ENCODE peak calls at places on chromosome 13, in five cellular contexts. K is tibial nerve, X is foreskin keratinocyte, P is H9, E is endothelial cell of umbilical vein. B is an unnamed sample.

GRCh38 chr13:27425151-27425917 is 915 bp downstream of the GTF3A start:
- DNase-seq in E (no peak), P (no peak), K (no peak), X (no peak), B (no peak)

GRCh38 chr13:84896128-84896527 is 903.1 kb downstream of the SLITRK6 start:
- DNase-seq in P (no peak), X (peak), E (peak), K (no peak), B (peak)

GRCh38 chr13:110818747-110819146 is 96.1 kb downstream of the ANKRD10 start:
- DNase-seq in X (no peak), K (no peak), E (no peak), P (no peak), B (no peak)

GRCh38 chr13:36353001-36353400 is 6.8 kb upstream of the SPART start:
- DNase-seq in P (no peak), K (no peak), E (no peak), X (no peak), B (no peak)

GRCh38 chr13:25971499-25972145 is 80.2 kb downstream of the SHISA2 start:
- DNase-seq in P (no peak), K (no peak), E (no peak), X (no peak), B (no peak)

GRCh38 chr13:102642475-102642874 is 45.7 kb downstream of the TPP2 start:
- DNase-seq in P (no peak), X (no peak), E (no peak), K (no peak), B (no peak)

GRCh38 chr13:46062190-46062589 is 9.6 kb upstream of the ZC3H13 start:
- DNase-seq in X (peak), P (no peak), E (no peak), K (no peak), B (peak)

GRCh38 chr13:73325351-73326214 is 266.8 kb downstream of the KLF5 start:
- DNase-seq in P (no peak), K (no peak), E (peak), X (peak), B (peak)

GRCh38 chr13:49759503-49759902 is 33.0 kb downstream of the KPNA3 start:
- DNase-seq in K (no peak), E (no peak), X (no peak), P (no peak), B (no peak)

GRCh38 chr13:99991806-99992242 is 10.2 kb downstream of the ZIC2 start:
- DNase-seq in E (no peak), P (peak), K (no peak), X (no peak), B (no peak)

GRCh38 chr13:78420814-78421213 is 182.5 kb downstream of the POU4F1 start:
- DNase-seq in K (no peak), P (no peak), X (no peak), E (no peak), B (no peak)

GRCh38 chr13:77776704-77777103 is 79.2 kb downstream of the SLAIN1 start:
- DNase-seq in P (no peak), X (no peak), K (no peak), E (no peak), B (no peak)

GRCh38 chr13:83752141-83752540 is 130.1 kb downstream of the SLITRK1 start:
- DNase-seq in K (no peak), X (peak), E (no peak), P (no peak), B (peak)

GRCh38 chr13:100131863-100132574 is 43.1 kb downstream of the PCCA start:
- DNase-seq in E (peak), K (no peak), P (no peak), X (peak), B (peak)

GRCh38 chr13:26698392-26699196 is 62.0 kb downstream of the GPR12 start:
- DNase-seq in K (peak), X (peak), E (peak), P (peak), B (peak)

GRCh38 chr13:101640797-101641400 is 188.4 kb downstream of the ITGBL1 start:
- DNase-seq in P (no peak), K (no peak), E (peak), X (peak), B (peak)

GRCh38 chr13:63198076-63198475 is 1782.4 kb upstream of the PCDH20 start:
- DNase-seq in E (no peak), P (no peak), X (no peak), K (no peak), B (no peak)

GRCh38 chr13:101398920-101399319 is 17.4 kb downstream of the NALCN start:
- DNase-seq in K (no peak), X (peak), E (peak), P (no peak), B (no peak)

GRCh38 chr13:60230593-60230992 is 66.9 kb upstream of the DIAPH3 start:
- DNase-seq in X (peak), P (no peak), K (no peak), E (no peak), B (no peak)

GRCh38 chr13:110312669-110313031 is 5.6 kb downstream of the COL4A2 start:
- DNase-seq in K (no peak), X (peak), E (no peak), P (peak), B (no peak)

GRCh38 chr13:42334329-42334706 is 62.4 kb downstream of the AKAP11 start:
- DNase-seq in E (no peak), X (no peak), P (no peak), K (no peak), B (no peak)

GRCh38 chr13:44141213-44141724 is 232.4 kb upstream of the SERP2 start:
- DNase-seq in E (no peak), K (no peak), X (peak), P (no peak), B (peak)

GRCh38 chr13:29418026-29418425 is 177.5 kb downstream of the SLC7A1 start:
- DNase-seq in P (no peak), X (no peak), K (no peak), E (no peak), B (no peak)

GRCh38 chr13:36847541-36848045 is 28.6 kb downstream of the RFXAP start:
- DNase-seq in P (no peak), X (no peak), K (no peak), E (no peak), B (no peak)

GRCh38 chr13:44884076-44884729 is 105.1 kb downstream of the NUFIP1 start:
- DNase-seq in P (no peak), X (peak), K (no peak), E (peak), B (peak)

GRCh38 chr13:99425485-99426341 is 75.6 kb upstream of the TM9SF2 start:
- DNase-seq in K (no peak), P (peak), X (no peak), E (no peak), B (no peak)

GRCh38 chr13:44136693-44137268 is 236.8 kb upstream of the SERP2 start:
- DNase-seq in E (no peak), X (no peak), K (no peak), P (no peak), B (no peak)

GRCh38 chr13:76696370-76696769 is 189.8 kb downstream of the KCTD12 start:
- DNase-seq in X (peak), P (no peak), K (no peak), E (no peak), B (no peak)

DNA sequence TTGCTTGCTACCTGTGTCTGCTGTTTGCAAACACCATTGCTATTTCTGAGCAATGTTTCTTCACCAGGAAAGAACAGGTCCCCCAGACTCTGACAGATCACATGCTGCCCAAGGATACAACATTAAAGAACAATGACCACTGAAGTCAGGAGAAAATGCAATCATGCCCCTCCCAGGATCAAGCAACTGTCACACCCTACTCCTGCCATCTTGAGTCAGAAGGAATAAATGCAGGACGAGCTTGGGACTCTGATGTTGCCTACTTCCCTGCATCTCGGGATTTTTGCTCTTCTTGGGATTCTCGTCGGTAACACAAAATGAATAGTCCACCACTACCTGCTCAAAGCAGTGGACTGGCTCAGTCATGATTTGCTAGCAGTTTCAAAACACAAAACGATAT is 490.6 kb downstream of the COG6 start:
- DNase-seq in K (no peak), X (peak), E (no peak), P (peak), B (no peak)
- TF ChIP-seq CTCF in K (no peak), X (peak), E (no peak), P (peak), B (no peak)

GRCh38 chr13:34988330-34988791 is 46.3 kb downstream of the NBEA start:
- DNase-seq in E (no peak), P (no peak), X (no peak), K (no peak), B (no peak)

GRCh38 chr13:34990399-34991224 is 48.5 kb downstream of the NBEA start:
- DNase-seq in X (no peak), E (no peak), P (peak), K (no peak), B (no peak)

DNA sequence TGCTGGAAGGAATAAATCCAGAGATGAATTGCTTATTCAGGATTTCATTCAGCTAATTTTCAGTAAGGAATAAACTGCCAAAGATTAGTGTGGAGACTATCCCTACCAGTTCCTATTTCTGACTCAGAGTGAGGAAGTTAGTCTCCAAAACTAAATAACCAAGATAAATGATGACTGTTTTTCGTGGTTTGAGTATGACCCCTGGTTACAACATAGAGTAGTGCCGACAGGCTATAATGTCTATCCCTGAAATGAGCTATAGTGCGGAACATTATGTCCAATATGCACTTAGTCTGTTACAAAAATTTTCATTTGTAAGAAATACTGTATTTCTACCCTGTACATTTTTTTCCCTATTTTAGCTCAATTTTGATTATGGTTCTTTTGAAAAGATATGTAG is 51.4 kb downstream of the NBEA start:
- DNase-seq in K (no peak), P (no peak), X (no peak), E (no peak), B (no peak)
- TF ChIP-seq CTCF in K (no peak), P (no peak), X (no peak), E (no peak), B (no peak)

DNA sequence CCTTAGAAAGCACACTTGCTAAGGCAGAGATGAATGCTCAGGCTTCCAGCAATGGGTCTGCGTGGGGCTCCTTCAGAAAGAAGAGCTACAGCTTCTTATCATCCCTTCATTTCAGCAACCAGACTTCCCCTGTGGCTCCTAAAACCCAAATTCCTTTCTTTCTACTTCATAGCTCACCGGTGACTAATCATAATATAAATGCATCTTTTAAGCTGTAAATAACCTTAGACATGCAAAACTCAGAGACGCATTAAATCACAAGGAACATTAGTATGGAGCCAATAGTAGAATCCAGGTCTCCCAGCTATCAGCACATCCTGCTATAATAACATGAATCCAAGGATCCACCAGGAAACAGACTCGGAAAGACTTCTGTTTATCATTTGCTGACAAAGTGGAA is 375.6 kb downstream of the COG6 start:
- DNase-seq in E (peak), P (no peak), X (peak), K (no peak), B (peak)
- TF ChIP-seq CTCF in E (no peak), P (no peak), X (no peak), K (no peak), B (no peak)

GRCh38 chr13:50915562-50915961 is 6.0 kb downstream of the RNASEH2B start:
- DNase-seq in P (no peak), X (no peak), K (no peak), E (no peak), B (no peak)
- TF ChIP-seq CTCF in P (no peak), X (no peak), K (no peak), E (no peak), B (no peak)

DNA sequence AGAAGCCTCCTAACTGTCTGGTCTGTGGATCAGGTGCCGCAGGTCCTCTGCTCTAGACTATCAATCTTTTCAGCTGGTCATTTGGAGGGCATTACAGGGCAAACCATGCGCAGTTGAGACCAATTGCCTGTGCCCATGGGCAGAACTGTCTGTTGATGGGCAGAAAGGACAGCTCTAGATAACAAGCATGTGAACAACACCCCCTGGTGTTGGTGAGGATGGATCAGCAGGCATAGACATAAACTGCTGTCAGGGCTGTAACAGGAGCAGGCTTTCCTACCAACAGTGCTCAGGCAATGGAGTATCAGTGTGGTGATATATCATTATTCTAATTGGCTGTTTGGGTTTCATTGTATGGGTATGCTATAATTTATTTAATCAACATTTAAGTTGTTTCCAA is 104.7 kb upstream of the KL start:
- DNase-seq in K (no peak), P (peak), E (no peak), X (peak), B (peak)
- TF ChIP-seq CTCF in K (no peak), P (peak), E (peak), X (peak), B (no peak)

GRCh38 chr13:61608138-61608537 is 192.5 kb upstream of the PCDH20 start:
- DNase-seq in P (peak), X (no peak), K (no peak), E (no peak), B (no peak)
- TF ChIP-seq CTCF in P (no peak), X (no peak), K (no peak), E (no peak), B (no peak)

GRCh38 chr13:51243227-51243626 is 21.0 kb downstream of the FAM124A start:
- DNase-seq in P (no peak), K (no peak), X (no peak), E (no peak), B (no peak)
- TF ChIP-seq CTCF in P (no peak), K (no peak), X (no peak), E (no peak), B (no peak)

GRCh38 chr13:55613429-55614187 is 1527.1 kb upstream of the PRR20A start:
- DNase-seq in K (no peak), E (no peak), P (no peak), X (no peak), B (no peak)
- TF ChIP-seq CTCF in K (no peak), E (no peak), P (no peak), X (no peak), B (no peak)

GRCh38 chr13:79972066-79972569 is 368.8 kb downstream of the SPRY2 start:
- DNase-seq in E (no peak), K (no peak), P (no peak), X (no peak), B (no peak)

GRCh38 chr13:79973533-79973963 is 367.4 kb downstream of the SPRY2 start:
- DNase-seq in K (no peak), P (no peak), X (no peak), E (no peak), B (no peak)
- TF ChIP-seq CTCF in K (peak), P (peak), X (peak), E (peak), B (peak)

GRCh38 chr13:113367771-113368170 is 3.8 kb upstream of the GRTP1 start:
- DNase-seq in X (no peak), P (no peak), E (no peak), K (no peak), B (no peak)
- TF ChIP-seq CTCF in X (no peak), P (no peak), E (no peak), K (no peak), B (no peak)

B was measured in RWPE1.